ENCODE peak calls at places on chromosomes 12 and 14, in ten cellular contexts. Q, T, A, P, R, I, D, H, Z and C are unnamed samples. For H3K27me3, the result is how much of the 10 kb centered on the place peaks cover.

GRCh38 chr12:14589169-14590004 is 21.7 kb upstream of the PLBD1 start:
- DNase-seq in Z (no peak), R (no peak), P (no peak), I (no peak), H (no peak), D (no peak), Q (peak), A (no peak), T (no peak), C (no peak)

GRCh38 chr14:100731846-100732765 is 5.4 kb downstream of the DLK1 start:
- DNase-seq in Q (no peak), Z (no peak), H (peak), D (no peak), P (no peak), T (no peak), R (no peak), I (no peak), A (no peak), C (no peak)

GRCh38 chr12:106647793-106648514 is 65.2 kb downstream of the RFX4 start:
- DNase-seq in Q (no peak), A (no peak), T (no peak), I (no peak), D (no peak), P (no peak), R (no peak), Z (no peak), H (no peak), C (peak)

GRCh38 chr12:9674226-9674590 is 4.7 kb downstream of the CLEC2D start:
- DNase-seq in R (no peak), D (no peak), Z (no peak), H (no peak), I (no peak), Q (no peak), T (no peak), A (no peak), P (no peak), C (peak)

GRCh38 chr14:78327426-78328210 is 157.4 kb downstream of the NRXN3 start:
- DNase-seq in R (peak), Q (no peak), Z (no peak), H (no peak), P (no peak), T (no peak), I (no peak), D (no peak), A (no peak), C (no peak)

GRCh38 chr12:113088971-113089756 is 32.6 kb downstream of the DTX1 start:
- DNase-seq in P (no peak), A (no peak), T (no peak), Z (no peak), Q (peak), H (no peak), D (no peak), I (no peak), R (no peak), C (no peak)

GRCh38 chr14:53570411-53571387 is 385.9 kb downstream of the BMP4 start:
- DNase-seq in D (no peak), R (no peak), I (no peak), Z (no peak), P (no peak), A (no peak), Q (no peak), H (no peak), T (no peak), C (no peak)

GRCh38 chr14:102942069-102942468 is 19.6 kb downstream of the AMN start:
- DNase-seq in D (no peak), Q (peak), I (no peak), H (no peak), R (no peak), P (no peak), Z (no peak), A (no peak), T (no peak), C (no peak)

GRCh38 chr12:64608901-64609542 is 1.3 kb upstream of the RASSF3 start:
- DNase-seq in Z (peak), P (no peak), T (peak), R (peak), A (peak), H (peak), Q (no peak), D (peak), I (no peak), C (peak)

GRCh38 chr12:123935956-123936355 is 36.7 kb downstream of the CCDC92 start:
- DNase-seq in R (no peak), H (no peak), Q (no peak), T (no peak), I (no peak), A (no peak), D (no peak), P (no peak), Z (no peak), C (no peak)

GRCh38 chr12:115450710-115451109 is 766.7 kb upstream of the TBX3 start:
- DNase-seq in Z (no peak), D (no peak), Q (peak), P (no peak), I (no peak), H (no peak), A (no peak), R (no peak), T (no peak), C (no peak)

GRCh38 chr14:73752297-73752992 is 38.3 kb upstream of the PNMA1 start:
- DNase-seq in T (peak), Q (no peak), I (no peak), H (peak), R (no peak), Z (no peak), A (peak), D (peak), P (no peak), C (peak)

GRCh38 chr14:75359098-75359497 is 68.7 kb upstream of the JDP2 start:
- DNase-seq in Q (no peak), R (no peak), Z (no peak), D (no peak), I (no peak), A (no peak), T (no peak), P (no peak), H (no peak), C (no peak)

GRCh38 chr14:22303589-22304195 is 285.3 kb downstream of the DAD1 start:
- DNase-seq in Z (no peak), I (no peak), A (peak), R (no peak), H (no peak), P (no peak), Q (no peak), D (no peak), T (no peak), C (no peak)

GRCh38 chr12:106154781-106155273 is 16.1 kb upstream of the NUAK1 start:
- DNase-seq in Z (no peak), R (no peak), I (no peak), H (no peak), Q (no peak), D (no peak), A (no peak), T (no peak), P (no peak), C (no peak)

GRCh38 chr12:1434296-1434955 is 160.0 kb downstream of the FBXL14 start:
- DNase-seq in I (no peak), T (no peak), A (no peak), R (peak), D (no peak), Q (no peak), P (no peak), Z (no peak), H (no peak), C (no peak)

GRCh38 chr14:72864712-72865365 is 29.1 kb downstream of the DPF3 start:
- DNase-seq in T (no peak), Z (no peak), H (no peak), A (no peak), Q (no peak), P (no peak), R (no peak), D (peak), I (no peak), C (no peak)

GRCh38 chr12:43370299-43370698 is 181.7 kb downstream of the ADAMTS20 start:
- DNase-seq in Q (no peak), D (peak), A (peak), Z (peak), I (peak), T (no peak), H (no peak), R (peak), P (no peak), C (no peak)

GRCh38 chr12:58833844-58834243 is 86.5 kb downstream of the LRIG3 start:
- DNase-seq in H (no peak), A (no peak), I (no peak), T (no peak), Z (no peak), R (peak), P (no peak), D (no peak), Q (no peak), C (no peak)

GRCh38 chr12:118312578-118312977 is 60.1 kb downstream of the TAOK3 start:
- DNase-seq in Q (no peak), T (no peak), R (peak), D (peak), Z (no peak), H (no peak), I (no peak), P (no peak), A (no peak), C (no peak)

GRCh38 chr14:103014466-103015319 is 42.7 kb downstream of the CDC42BPB start:
- DNase-seq in Z (no peak), D (peak), T (no peak), A (peak), Q (no peak), P (no peak), I (no peak), H (no peak), R (peak), C (no peak)

GRCh38 chr12:31525496-31526157 is 65.3 kb downstream of the DENND5B start:
- DNase-seq in H (no peak), Q (no peak), Z (no peak), T (no peak), I (no peak), P (no peak), R (peak), D (no peak), A (no peak), C (no peak)

GRCh38 chr12:26116829-26117228 is 8.0 kb downstream of the BHLHE41 start:
- DNase-seq in D (no peak), P (no peak), I (no peak), R (peak), Z (no peak), Q (no peak), A (no peak), T (no peak), H (no peak), C (no peak)

GRCh38 chr12:108608616-108609015 is 10.7 kb upstream of the TMEM119 start:
- DNase-seq in D (no peak), P (no peak), R (no peak), H (no peak), T (no peak), A (no peak), Z (no peak), Q (no peak), I (no peak), C (no peak)

GRCh38 chr14:61505815-61506809 is 184.7 kb downstream of the PRKCH start:
- DNase-seq in T (no peak), Q (no peak), A (peak), Z (no peak), I (no peak), H (no peak), D (peak), R (no peak), P (no peak), C (no peak)

GRCh38 chr14:22577334-22577908 is 11.6 kb downstream of the DAD1 start:
- DNase-seq in P (no peak), A (no peak), I (no peak), Z (no peak), H (no peak), D (no peak), R (no peak), T (no peak), Q (no peak), C (no peak)

GRCh38 chr12:19596755-19597154 is 157.5 kb downstream of the AEBP2 start:
- DNase-seq in D (no peak), A (no peak), R (no peak), T (no peak), Q (no peak), I (no peak), P (no peak), H (no peak), Z (no peak), C (no peak)

GRCh38 chr12:117461732-117462131 is 100.3 kb upstream of the NOS1 start:
- DNase-seq in P (no peak), D (no peak), I (no peak), R (no peak), Q (no peak), T (no peak), H (no peak), Z (no peak), A (no peak), C (no peak)

GRCh38 chr12:104567832-104568490 is 111.2 kb downstream of the CHST11 start:
- DNase-seq in T (no peak), Q (no peak), Z (no peak), R (no peak), H (no peak), I (no peak), D (no peak), A (no peak), P (no peak), C (no peak)

GRCh38 chr12:9702239-9702638 is 30.7 kb downstream of the CLECL1 start:
- DNase-seq in R (no peak), D (no peak), Q (no peak), I (no peak), A (no peak), Z (no peak), P (no peak), H (no peak), T (no peak), C (no peak)

GRCh38 chr12:128771681-128772080 is 52.1 kb downstream of the SLC15A4 start:
- DNase-seq in T (no peak), R (peak), P (no peak), I (no peak), D (no peak), Z (no peak), A (peak), H (no peak), Q (no peak), C (no peak)

GRCh38 chr14:88168498-88169165 is 154.4 kb downstream of the KCNK10 start:
- DNase-seq in I (no peak), P (peak), A (peak), T (no peak), R (peak), H (no peak), Q (peak), Z (no peak), D (no peak), C (peak)

GRCh38 chr12:114952573-114953196 is 268.7 kb upstream of the TBX3 start:
- DNase-seq in I (no peak), H (no peak), T (no peak), P (no peak), R (no peak), Q (no peak), Z (no peak), A (peak), D (no peak), C (no peak)

GRCh38 chr12:119996417-119996816 is 7.4 kb downstream of the BICDL1 start:
- DNase-seq in T (no peak), Z (no peak), I (no peak), A (no peak), H (no peak), R (no peak), Q (no peak), P (no peak), D (no peak), C (no peak)

GRCh38 chr12:119998471-119999245 is 9.6 kb downstream of the BICDL1 start:
- DNase-seq in P (no peak), Z (no peak), R (no peak), I (no peak), H (no peak), T (no peak), A (no peak), Q (no peak), D (no peak), C (no peak)

GRCh38 chr12:119994892-119995658 is 6.0 kb downstream of the BICDL1 start:
- DNase-seq in Z (no peak), P (no peak), D (no peak), Q (no peak), A (no peak), R (no peak), I (no peak), H (no peak), T (no peak), C (no peak)

GRCh38 chr12:120006248-120006975 is 17.4 kb downstream of the BICDL1 start:
- DNase-seq in T (no peak), Z (no peak), I (no peak), R (peak), A (no peak), P (no peak), H (no peak), Q (no peak), D (no peak), C (no peak)

GRCh38 chr12:120000556-120000955 is 11.5 kb downstream of the BICDL1 start:
- DNase-seq in H (no peak), I (no peak), A (no peak), T (no peak), Z (no peak), Q (no peak), D (no peak), R (no peak), P (no peak), C (no peak)
- H3K27me3 ChIP-seq in H (under half), I (under half), A (under half), T (under half), Z (under half), Q (under half), D (under half), R (under half), P (under half), C (under half)

DNA sequence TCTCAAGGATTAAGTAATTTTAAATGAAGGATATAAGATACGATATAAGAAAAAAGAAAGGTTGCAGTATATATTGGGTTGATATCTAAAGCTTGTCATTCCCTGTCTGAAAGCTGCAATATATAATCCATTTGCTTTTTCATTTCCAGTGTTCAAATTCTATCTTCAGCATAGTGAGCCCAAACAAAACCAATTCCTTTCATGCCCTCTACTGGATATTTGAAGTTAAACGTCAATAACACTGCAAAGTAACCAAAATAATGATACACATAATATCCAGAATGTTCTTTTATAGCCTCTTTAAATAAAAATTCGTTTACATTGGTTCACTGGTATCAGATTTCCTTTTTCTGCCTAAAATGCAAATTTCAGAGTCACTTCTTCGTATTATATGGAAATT is 64.5 kb upstream of the DAAM1 start:
- DNase-seq in A (peak), I (no peak), H (no peak), T (no peak), R (peak), Q (no peak), D (no peak), P (no peak), Z (no peak), C (no peak)
- TF ChIP-seq CTCF in A (peak), I (peak), H (no peak), T (peak), R (no peak), Q (no peak), D (peak), P (peak), Z (peak), C (no peak)

DNA sequence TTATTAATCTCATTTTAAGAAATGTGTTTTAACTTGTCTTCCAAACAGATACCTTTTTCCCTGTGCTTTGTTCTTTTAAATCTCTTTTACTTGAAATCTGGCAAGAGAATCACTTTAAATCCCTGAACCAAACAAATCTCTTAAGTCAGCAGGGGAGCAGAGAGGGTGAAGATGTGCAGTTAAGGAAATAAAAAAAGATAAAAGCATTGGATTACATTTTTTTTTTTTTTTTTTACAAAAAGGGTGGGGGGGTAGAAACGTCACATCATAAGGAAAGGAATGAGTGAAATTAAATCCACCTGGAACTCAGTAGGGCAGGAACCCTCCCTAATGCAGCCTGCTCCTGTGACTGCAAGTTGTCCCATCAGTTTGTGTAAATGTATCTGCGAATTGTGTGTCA is 1.4 kb downstream of the TTC6 start:
- DNase-seq in D (no peak), P (no peak), A (no peak), T (no peak), R (peak), Z (no peak), H (no peak), Q (no peak), I (no peak), C (no peak)
- H3K27me3 ChIP-seq in D (half or more), P (half or more), A (half or more), T (under half), R (under half), Z (under half), H (under half), Q (under half), I (half or more), C (under half)

DNA sequence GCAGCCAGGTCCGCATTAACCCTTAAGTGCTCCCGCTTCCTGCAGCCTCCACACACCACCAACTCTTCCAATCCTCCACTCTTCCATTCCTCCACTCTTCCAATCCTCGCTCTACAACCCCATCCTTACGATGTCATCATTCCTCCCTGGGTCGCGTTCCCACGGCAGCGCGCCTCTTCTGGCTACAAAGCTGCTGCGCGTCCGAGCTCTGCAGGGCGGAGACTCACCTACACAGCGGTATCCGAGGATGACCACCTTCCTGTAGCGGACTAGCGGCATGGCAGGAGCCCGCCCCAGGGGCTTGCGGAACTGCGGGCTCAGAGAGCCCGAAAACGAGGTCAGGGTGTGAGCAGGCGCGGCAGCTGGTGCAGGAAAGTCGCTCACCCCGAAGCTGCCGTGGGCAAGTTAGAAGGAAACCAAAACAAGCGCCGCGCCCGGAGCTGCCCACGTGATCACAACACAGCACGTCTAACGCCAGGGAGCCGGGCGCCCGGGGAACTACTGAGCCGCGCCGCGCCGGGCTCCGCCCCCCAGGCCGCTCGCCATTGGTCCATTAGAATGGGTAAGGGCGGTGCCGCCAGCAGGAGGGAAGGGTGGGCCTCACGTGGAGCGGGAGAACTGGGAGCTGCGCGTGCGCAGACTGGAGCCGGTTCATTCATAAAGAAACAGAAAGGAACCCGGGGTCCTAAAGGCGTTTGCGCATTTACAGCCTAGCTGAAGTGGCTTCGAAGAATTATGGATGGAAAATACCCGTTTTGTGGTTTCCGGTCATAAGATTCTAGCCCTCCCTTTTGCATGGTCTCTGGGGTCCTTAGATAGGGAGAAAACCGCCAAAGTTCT is at the start of gene RHEBL1:
- DNase-seq in P (peak), R (peak), T (peak), Z (peak), D (peak), I (peak), A (peak), Q (peak), H (peak), C (peak)
- TF ChIP-seq CTCF in P (peak), R (peak), T (peak), Z (peak), D (no peak), I (peak), A (no peak), Q (peak), H (no peak), C (no peak)

DNA sequence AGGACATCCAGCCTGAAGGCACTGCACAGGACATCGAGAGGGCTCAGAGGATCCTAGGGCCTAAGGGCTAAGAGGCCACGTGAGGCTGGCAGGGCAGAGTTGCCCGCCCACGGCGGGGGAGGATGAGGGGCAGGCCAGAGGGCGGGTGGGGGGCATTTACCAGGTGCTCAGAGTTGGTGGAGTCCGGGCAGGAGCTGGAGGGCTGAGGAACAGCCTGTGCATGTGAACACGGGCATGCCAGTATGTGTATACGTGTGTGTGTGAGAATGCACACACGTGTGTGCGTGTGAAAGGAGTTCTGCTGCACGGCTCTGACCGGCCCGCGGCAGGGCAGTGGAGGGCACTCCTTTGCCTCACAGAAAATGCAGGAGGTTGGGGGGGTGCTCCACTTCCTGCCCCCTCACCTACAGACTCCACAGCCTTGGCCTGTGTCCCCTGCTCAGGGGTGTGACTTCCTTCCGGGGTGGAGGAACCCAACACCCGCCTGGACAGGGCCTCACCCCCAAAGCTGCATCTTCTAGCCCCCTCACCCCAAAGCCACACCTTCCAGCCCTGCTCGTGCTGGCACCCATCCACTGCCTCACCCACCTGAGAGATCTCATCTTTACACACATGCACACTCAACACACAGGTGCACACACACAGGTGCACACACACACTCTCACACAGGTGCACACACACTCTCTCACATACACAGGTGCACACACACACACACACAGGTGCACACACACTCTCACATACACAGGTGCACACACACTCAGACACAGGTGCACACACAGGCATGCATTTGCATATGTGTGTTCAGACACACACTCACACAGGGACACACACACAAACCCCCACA is 11.8 kb upstream of the GPR132 start:
- DNase-seq in A (no peak), H (no peak), Z (no peak), P (no peak), D (no peak), T (no peak), Q (peak), R (no peak), I (no peak), C (no peak)
- H3K27me3 ChIP-seq in A (under half), H (under half), Z (under half), P (under half), D (under half), T (under half), Q (under half), R (under half), I (under half), C (under half)